ENCODE peak calls at places on chromosomes 16 and 17, in four cellular contexts. Z is activated CD4-positive, alpha-beta T cell treated with anti-CD3 and anti-CD28 coated beads for 1 hour; M is putamen; R is SHP77. J is an unnamed sample.

GRCh38 chr17:81090361-81091133 is 55.6 kb downstream of the BAIAP2 start:
- DNase-seq in Z (no peak), M (no peak), R (no peak), J (peak)

GRCh38 chr16:85984947-85985451 is 86.0 kb downstream of the IRF8 start:
- DNase-seq in Z (no peak), M (no peak), R (no peak), J (no peak)

GRCh38 chr17:80361495-80362220 is 53.3 kb upstream of the ENDOV start:
- DNase-seq in Z (no peak), M (no peak), R (no peak), J (peak)

GRCh38 chr16:230949-231348 is 1.7 kb upstream of the LUC7L start:
- DNase-seq in Z (no peak), M (no peak), R (no peak), J (no peak)

GRCh38 chr17:14080847-14081251 is 11.5 kb downstream of the COX10 start:
- DNase-seq in Z (no peak), M (no peak), R (no peak), J (no peak)

GRCh38 chr17:3984719-3985444 is 20.6 kb upstream of the ATP2A3 start:
- DNase-seq in Z (no peak), M (no peak), R (no peak), J (no peak)

GRCh38 chr16:35398208-35398607 is 1938.8 kb downstream of the TP53TG3F start:
- DNase-seq in Z (no peak), M (no peak), R (peak), J (no peak)

GRCh38 chr17:13036776-13037175 is 18.9 kb upstream of the ELAC2 start:
- DNase-seq in Z (no peak), M (no peak), R (no peak), J (no peak)

GRCh38 chr16:15961557-15962205 is 12.3 kb downstream of the ABCC1 start:
- DNase-seq in Z (no peak), M (no peak), R (no peak), J (no peak)

GRCh38 chr16:23020084-23020483 is 129.2 kb downstream of the USP31 start:
- DNase-seq in Z (no peak), M (no peak), R (no peak), J (no peak)

GRCh38 chr16:53478965-53479364 is 24.0 kb downstream of the AKTIP start:
- DNase-seq in Z (no peak), M (no peak), R (no peak), J (no peak)

GRCh38 chr17:81247339-81247990 is 8.3 kb downstream of the NDUFAF8 start:
- DNase-seq in Z (no peak), M (no peak), R (no peak), J (peak)

GRCh38 chr17:37791434-37791833 is 46.6 kb upstream of the HNF1B start:
- DNase-seq in Z (no peak), M (no peak), R (peak), J (peak)

J was measured in BE2C.